ENCODE peak calls at places on chromosomes 4 and X, in five cellular contexts. K, R, F, P and X are unnamed samples.

GRCh38 chr4:172750910-172751309 is 417.7 kb upstream of the GALNT7 start:
- DNase-seq in K (no peak), F (no peak), P (no peak), R (no peak), X (no peak)

GRCh38 chr4:185115827-185116232 is 27.2 kb upstream of the SLC25A4 start:
- DNase-seq in F (peak), K (peak), R (no peak), P (no peak), X (peak)

GRCh38 chr4:61553562-61554125 is 353.5 kb downstream of the ADGRL3 start:
- DNase-seq in R (no peak), K (no peak), P (no peak), F (no peak), X (no peak)

GRCh38 chr4:98516441-98517323 is 141.7 kb downstream of the TSPAN5 start:
- DNase-seq in P (no peak), K (peak), F (no peak), R (no peak), X (no peak)

GRCh38 chrX:15903186-15903681 is 48.6 kb upstream of the AP1S2 start:
- DNase-seq in R (no peak), P (no peak), F (peak), K (no peak), X (no peak)

GRCh38 chr4:149441338-149441737 is 374.3 kb downstream of the IQCM start:
- DNase-seq in F (peak), P (no peak), R (peak), K (peak), X (no peak)

GRCh38 chrX:9668537-9668936 is 97.1 kb downstream of the GPR143 start:
- DNase-seq in R (no peak), F (no peak), K (peak), P (no peak), X (no peak)

GRCh38 chr4:47598320-47598719 is 113.2 kb downstream of the ATP10D start:
- DNase-seq in P (no peak), F (no peak), K (no peak), R (peak), X (no peak)

GRCh38 chr4:40316782-40317635 is 18.1 kb upstream of the CHRNA9 start:
- DNase-seq in K (peak), P (peak), F (no peak), R (peak), X (peak)

GRCh38 chr4:116197317-116197809 is 888.0 kb downstream of the TRAM1L1 start:
- DNase-seq in F (no peak), P (no peak), R (no peak), K (no peak), X (no peak)

GRCh38 chr4:9762823-9763475 is 18.5 kb upstream of the DRD5 start:
- DNase-seq in K (peak), P (peak), F (peak), R (peak), X (no peak)

GRCh38 chrX:68647156-68647957 is at the start of gene STARD8:
- DNase-seq in F (peak), R (peak), K (peak), P (peak), X (no peak)

GRCh38 chr4:14865804-14866203 is 136.5 kb upstream of the CPEB2 start:
- DNase-seq in R (no peak), F (no peak), P (no peak), K (no peak), X (no peak)

GRCh38 chrX:107549504-107549903 is 78.8 kb upstream of the PRPS1 start:
- DNase-seq in K (no peak), R (no peak), P (no peak), F (no peak), X (no peak)

GRCh38 chr4:158581161-158581560 is 59.5 kb downstream of the RXFP1 start:
- DNase-seq in F (no peak), P (no peak), K (no peak), R (no peak), X (no peak)

GRCh38 chrX:119391279-119391678 is 7.9 kb upstream of the SLC25A43 start:
- DNase-seq in F (peak), R (no peak), P (no peak), K (peak), X (no peak)

GRCh38 chr4:124105212-124105611 is 607.3 kb downstream of the ANKRD50 start:
- DNase-seq in F (no peak), P (no peak), K (peak), R (peak), X (no peak)

GRCh38 chr4:5510506-5510905 is 197.9 kb downstream of the EVC2 start:
- DNase-seq in P (no peak), R (no peak), K (no peak), F (no peak), X (no peak)

GRCh38 chr4:140567722-140568121 is 1.0 kb downstream of the UCP1 start:
- DNase-seq in R (no peak), K (peak), P (no peak), F (no peak), X (no peak)

GRCh38 chr4:182309877-182310276 is 66.7 kb downstream of the TENM3 start:
- DNase-seq in R (no peak), K (no peak), P (no peak), F (no peak), X (no peak)